ENCODE peak calls at places on chromosomes 1 and 21, in four cellular contexts. One of them, this sample, is unnamed.

GRCh38 chr1:72567511-72567910 is 285.2 kb upstream of the NEGR1 start:
- DNase-seq in fibroblast of lung: peak; percentile 60
- DNase-seq in HTR-8/SVneo: no peak
- DNase-seq in effector CD4-positive, alpha-beta T cell: no peak
- DNase-seq in this sample: no peak

GRCh38 chr1:39418223-39418622 is 73.2 kb upstream of the BMP8A start:
- DNase-seq in HTR-8/SVneo: no peak
- DNase-seq in fibroblast of lung: no peak
- DNase-seq in effector CD4-positive, alpha-beta T cell: no peak
- DNase-seq in this sample: peak; percentile 50

GRCh38 chr21:33666153-33666552 is 23.9 kb downstream of the ITSN1 start:
- DNase-seq in fibroblast of lung: peak; percentile 42
- DNase-seq in HTR-8/SVneo: no peak
- DNase-seq in effector CD4-positive, alpha-beta T cell: no peak
- DNase-seq in this sample: no peak

GRCh38 chr1:119737040-119737682 is 25.4 kb downstream of the PHGDH start:
- DNase-seq in HTR-8/SVneo: no peak
- DNase-seq in effector CD4-positive, alpha-beta T cell: no peak
- DNase-seq in fibroblast of lung: no peak
- DNase-seq in this sample: no peak

GRCh38 chr1:7538849-7539771 is 232.0 kb upstream of the VAMP3 start:
- DNase-seq in fibroblast of lung: no peak
- DNase-seq in effector CD4-positive, alpha-beta T cell: no peak
- DNase-seq in HTR-8/SVneo: no peak
- DNase-seq in this sample: no peak

GRCh38 chr1:64312431-64312830 is 109.0 kb downstream of the UBE2U start:
- DNase-seq in HTR-8/SVneo: no peak
- DNase-seq in effector CD4-positive, alpha-beta T cell: no peak
- DNase-seq in fibroblast of lung: no peak
- DNase-seq in this sample: no peak

GRCh38 chr1:171611306-171611705 is 10.7 kb upstream of the MYOCOS start:
- DNase-seq in HTR-8/SVneo: no peak
- DNase-seq in fibroblast of lung: no peak
- DNase-seq in effector CD4-positive, alpha-beta T cell: no peak
- DNase-seq in this sample: no peak

GRCh38 chr1:202076050-202076511 is 46.6 kb upstream of the GPR37L1 start:
- DNase-seq in effector CD4-positive, alpha-beta T cell: no peak
- DNase-seq in fibroblast of lung: no peak
- DNase-seq in HTR-8/SVneo: no peak
- DNase-seq in this sample: no peak

GRCh38 chr1:42259059-42259738 is 75.8 kb downstream of the FOXJ3 start:
- DNase-seq in fibroblast of lung: peak; percentile 79
- DNase-seq in effector CD4-positive, alpha-beta T cell: no peak
- DNase-seq in HTR-8/SVneo: no peak
- DNase-seq in this sample: peak; percentile 21

GRCh38 chr1:170864238-170864637 is 71.1 kb upstream of the MROH9 start:
- DNase-seq in HTR-8/SVneo: no peak
- DNase-seq in effector CD4-positive, alpha-beta T cell: no peak
- DNase-seq in fibroblast of lung: peak; percentile 75
- DNase-seq in this sample: no peak

GRCh38 chr1:226660410-226661182 is 78.5 kb downstream of the ITPKB start:
- DNase-seq in HTR-8/SVneo: no peak
- DNase-seq in effector CD4-positive, alpha-beta T cell: no peak
- DNase-seq in fibroblast of lung: no peak
- DNase-seq in this sample: peak; percentile 81

GRCh38 chr1:185450917-185451316 is 133.9 kb upstream of the IVNS1ABP start:
- DNase-seq in fibroblast of lung: no peak
- DNase-seq in effector CD4-positive, alpha-beta T cell: no peak
- DNase-seq in HTR-8/SVneo: no peak
- DNase-seq in this sample: no peak

GRCh38 chr1:20400341-20401177 is 85.5 kb downstream of the CAMK2N1 start:
- DNase-seq in HTR-8/SVneo: no peak
- DNase-seq in fibroblast of lung: no peak
- DNase-seq in effector CD4-positive, alpha-beta T cell: no peak
- DNase-seq in this sample: no peak

GRCh38 chr1:66282343-66282852 is 251.6 kb upstream of the SGIP1 start:
- DNase-seq in HTR-8/SVneo: peak; percentile 14
- DNase-seq in effector CD4-positive, alpha-beta T cell: peak; percentile 56
- DNase-seq in fibroblast of lung: peak; percentile 59
- DNase-seq in this sample: no peak

GRCh38 chr1:29256395-29256794 is 20.1 kb downstream of the PTPRU start:
- DNase-seq in fibroblast of lung: no peak
- DNase-seq in HTR-8/SVneo: no peak
- DNase-seq in effector CD4-positive, alpha-beta T cell: no peak
- DNase-seq in this sample: no peak

GRCh38 chr1:246161626-246162025 is 345.5 kb downstream of the SMYD3 start:
- DNase-seq in HTR-8/SVneo: no peak
- DNase-seq in fibroblast of lung: peak; percentile 87
- DNase-seq in effector CD4-positive, alpha-beta T cell: no peak
- DNase-seq in this sample: no peak

GRCh38 chr1:92439291-92439690 is 47.4 kb downstream of the GFI1 start:
- DNase-seq in HTR-8/SVneo: no peak
- DNase-seq in effector CD4-positive, alpha-beta T cell: no peak
- DNase-seq in fibroblast of lung: no peak
- DNase-seq in this sample: no peak

GRCh38 chr1:205519541-205520131 is 15.2 kb downstream of the CDK18 start:
- DNase-seq in HTR-8/SVneo: no peak
- DNase-seq in fibroblast of lung: peak; percentile 57
- DNase-seq in effector CD4-positive, alpha-beta T cell: no peak
- DNase-seq in this sample: no peak

GRCh38 chr1:248842781-248843331 is 4.8 kb downstream of the ZNF672 start:
- DNase-seq in fibroblast of lung: no peak
- DNase-seq in effector CD4-positive, alpha-beta T cell: no peak
- DNase-seq in HTR-8/SVneo: no peak
- DNase-seq in this sample: no peak

GRCh38 chr1:229623838-229624237 is 2.1 kb downstream of the TAF5L start:
- DNase-seq in fibroblast of lung: no peak
- DNase-seq in HTR-8/SVneo: no peak
- DNase-seq in effector CD4-positive, alpha-beta T cell: no peak
- DNase-seq in this sample: no peak

GRCh38 chr21:43274022-43274945 is 105.5 kb downstream of the CRYAA start:
- DNase-seq in fibroblast of lung: no peak
- DNase-seq in effector CD4-positive, alpha-beta T cell: no peak
- DNase-seq in HTR-8/SVneo: no peak
- DNase-seq in this sample: no peak

GRCh38 chr1:10943991-10944730 is 68.3 kb upstream of the TARDBP start:
- DNase-seq in fibroblast of lung: peak; percentile 34
- DNase-seq in HTR-8/SVneo: no peak
- DNase-seq in effector CD4-positive, alpha-beta T cell: no peak
- DNase-seq in this sample: no peak

GRCh38 chr1:231872461-231872910 is 245.9 kb downstream of the DISC1 start:
- DNase-seq in effector CD4-positive, alpha-beta T cell: no peak
- DNase-seq in HTR-8/SVneo: no peak
- DNase-seq in fibroblast of lung: peak; percentile 17
- DNase-seq in this sample: no peak

GRCh38 chr1:112866151-112866550 is 89.8 kb downstream of the SLC16A1 start:
- DNase-seq in HTR-8/SVneo: peak; percentile 23
- DNase-seq in effector CD4-positive, alpha-beta T cell: no peak
- DNase-seq in fibroblast of lung: peak; percentile 81
- DNase-seq in this sample: peak; percentile 61

GRCh38 chr1:198970919-198971318 is 332.1 kb downstream of the PTPRC start:
- DNase-seq in HTR-8/SVneo: no peak
- DNase-seq in effector CD4-positive, alpha-beta T cell: no peak
- DNase-seq in fibroblast of lung: peak; percentile 71
- DNase-seq in this sample: no peak

GRCh38 chr1:204180133-204180532 is 14.0 kb upstream of the REN start:
- DNase-seq in HTR-8/SVneo: no peak
- DNase-seq in fibroblast of lung: no peak
- DNase-seq in effector CD4-positive, alpha-beta T cell: no peak
- DNase-seq in this sample: no peak

GRCh38 chr1:218616681-218617080 is 271.5 kb downstream of the TGFB2 start:
- DNase-seq in effector CD4-positive, alpha-beta T cell: no peak
- DNase-seq in HTR-8/SVneo: no peak
- DNase-seq in fibroblast of lung: peak; percentile 50
- DNase-seq in this sample: no peak

GRCh38 chr1:181126871-181127587 is 38.5 kb downstream of the IER5 start:
- DNase-seq in effector CD4-positive, alpha-beta T cell: no peak
- DNase-seq in fibroblast of lung: no peak
- DNase-seq in HTR-8/SVneo: no peak
- DNase-seq in this sample: no peak

GRCh38 chr1:97270508-97271307 is 549.1 kb downstream of the PTBP2 start:
- DNase-seq in fibroblast of lung: no peak
- DNase-seq in HTR-8/SVneo: no peak
- DNase-seq in effector CD4-positive, alpha-beta T cell: no peak
- DNase-seq in this sample: no peak

GRCh38 chr1:8397511-8397910 is 79.6 kb downstream of the SLC45A1 start:
- DNase-seq in fibroblast of lung: no peak
- DNase-seq in effector CD4-positive, alpha-beta T cell: no peak
- DNase-seq in HTR-8/SVneo: no peak
- DNase-seq in this sample: no peak

This sample was measured in foreskin melanocyte.